ENCODE peak calls at places on chromosome 22, in ten cellular contexts. H is body of pancreas; D is naive thymus-derived CD4-positive, alpha-beta T cell; Q is mammary epithelial cell; T is AG04450; F is sigmoid colon; I is neural progenitor cell; S is MM.1S; W is bronchial epithelial cell; U is GM23248. Y is an unnamed sample. For H3K27me3, the result is how much of the 10 kb centered on the place peaks cover.

GRCh38 chr22:39643311-39644083 is 72.9 kb downstream of the CACNA1I start:
- DNase-seq in H (no peak), D (no peak), F (no peak), I (no peak), U (peak), Q (no peak), S (no peak), T (no peak), W (no peak), Y (no peak)

GRCh38 chr22:27992294-27993165 is 73.5 kb upstream of the PITPNB start:
- DNase-seq in F (peak), Q (no peak), I (no peak), T (no peak), D (no peak), H (peak), S (no peak), W (no peak), U (no peak), Y (peak)

GRCh38 chr22:20065896-20066616 is 14.0 kb upstream of the DGCR8 start:
- DNase-seq in U (no peak), D (no peak), F (no peak), I (no peak), Q (no peak), W (no peak), H (no peak), S (no peak), T (no peak), Y (no peak)

GRCh38 chr22:32811788-32812187 is 10.3 kb downstream of the TIMP3 start:
- DNase-seq in I (no peak), F (no peak), T (no peak), U (peak), Q (no peak), S (no peak), H (no peak), W (no peak), D (no peak), Y (no peak)

GRCh38 chr22:44019846-44020245 is 4.3 kb upstream of the PARVB start:
- DNase-seq in F (no peak), S (no peak), H (no peak), I (no peak), U (peak), T (no peak), W (no peak), Q (no peak), D (no peak), Y (no peak)

GRCh38 chr22:35313311-35314121 is 13.8 kb downstream of the TOM1 start:
- DNase-seq in Q (peak), W (peak), T (peak), S (no peak), U (peak), H (peak), F (peak), I (no peak), D (no peak), Y (no peak)

GRCh38 chr22:28882545-28882877 is 861 bp upstream of the ZNRF3 start:
- DNase-seq in Q (no peak), T (no peak), S (peak), H (no peak), U (peak), F (peak), W (no peak), I (no peak), D (no peak), Y (peak)

GRCh38 chr22:24424001-24424900 is 3.1 kb upstream of the ADORA2A start:
- DNase-seq in T (no peak), S (peak), F (no peak), I (peak), Q (no peak), W (no peak), U (peak), H (no peak), D (peak), Y (peak)

GRCh38 chr22:42885446-42885845 is 28.4 kb upstream of the ARFGAP3 start:
- DNase-seq in F (no peak), U (peak), D (no peak), I (no peak), W (no peak), Q (no peak), S (no peak), H (peak), T (no peak), Y (no peak)

GRCh38 chr22:44884968-44885805 is 124.6 kb downstream of the PHF21B start:
- DNase-seq in F (peak), S (no peak), T (no peak), Q (no peak), H (no peak), U (no peak), D (no peak), I (no peak), W (no peak), Y (peak)

GRCh38 chr22:44693756-44694155 is 8.2 kb upstream of the PRR5 start:
- DNase-seq in F (no peak), I (no peak), S (no peak), Q (no peak), T (no peak), H (no peak), D (no peak), W (no peak), U (no peak), Y (no peak)

GRCh38 chr22:43233529-43233928 is 46.6 kb upstream of the TTLL12 start:
- DNase-seq in T (no peak), H (no peak), S (no peak), I (no peak), U (no peak), F (no peak), D (no peak), W (no peak), Q (no peak), Y (no peak)

GRCh38 chr22:47071078-47071811 is 308.8 kb downstream of the TBC1D22A start:
- DNase-seq in T (no peak), D (no peak), I (no peak), W (no peak), F (no peak), U (no peak), H (peak), S (no peak), Q (no peak), Y (peak)

GRCh38 chr22:19103881-19104821 is 18.1 kb downstream of the DGCR2 start:
- DNase-seq in T (peak), D (no peak), F (peak), H (peak), Q (no peak), U (peak), S (no peak), W (peak), I (no peak), Y (no peak)

GRCh38 chr22:29218758-29219408 is 13.2 kb downstream of the EMID1 start:
- DNase-seq in W (no peak), D (no peak), U (no peak), S (no peak), Q (no peak), F (peak), I (no peak), H (no peak), T (no peak), Y (peak)

GRCh38 chr22:17980013-17980510 is 44.3 kb downstream of the MICAL3 start:
- DNase-seq in T (no peak), U (no peak), S (no peak), H (no peak), F (no peak), W (no peak), D (no peak), Q (no peak), I (no peak), Y (peak)

GRCh38 chr22:40203568-40203967 is 25.8 kb downstream of the TNRC6B start:
- DNase-seq in H (no peak), Q (no peak), W (no peak), D (peak), I (no peak), F (no peak), S (peak), U (peak), T (no peak), Y (no peak)

GRCh38 chr22:50739894-50740293 is 1.9 kb downstream of the ACR start:
- DNase-seq in D (no peak), I (no peak), H (no peak), U (no peak), S (no peak), Q (no peak), F (no peak), W (no peak), T (no peak), Y (no peak)

GRCh38 chr22:27101288-27101687 is 443.9 kb downstream of the MIAT start:
- DNase-seq in I (no peak), D (no peak), U (no peak), Q (no peak), W (no peak), T (no peak), S (no peak), H (no peak), F (no peak), Y (no peak)

GRCh38 chr22:25447067-25447688 is 117.3 kb upstream of the GRK3 start:
- DNase-seq in W (no peak), I (no peak), D (no peak), H (no peak), S (no peak), T (no peak), U (no peak), F (no peak), Q (no peak), Y (peak)

GRCh38 chr22:44689173-44689572 is 12.8 kb upstream of the PRR5 start:
- DNase-seq in U (no peak), Q (no peak), I (no peak), H (no peak), W (peak), S (no peak), F (no peak), T (no peak), D (no peak), Y (no peak)

GRCh38 chr22:26550498-26551033 is 38.3 kb upstream of the TFIP11 start:
- DNase-seq in F (no peak), I (peak), H (peak), T (peak), D (no peak), W (no peak), Q (no peak), U (peak), S (no peak), Y (no peak)

GRCh38 chr22:27719535-27720227 is 81.9 kb downstream of the MN1 start:
- DNase-seq in S (no peak), Q (peak), I (no peak), H (no peak), T (no peak), F (no peak), D (no peak), U (peak), W (peak), Y (peak)

GRCh38 chr22:18056802-18057474 is 20.9 kb upstream of the PEX26 start:
- DNase-seq in F (no peak), Q (peak), U (peak), I (no peak), H (peak), T (no peak), W (no peak), D (no peak), S (peak), Y (no peak)

GRCh38 chr22:35348026-35348590 is 32.8 kb upstream of the HMOX1 start:
- DNase-seq in F (no peak), Q (no peak), U (no peak), S (no peak), T (no peak), I (no peak), W (no peak), H (no peak), D (no peak), Y (no peak)

GRCh38 chr22:48546653-48547424 is 1280.8 kb downstream of the BRD1 start:
- DNase-seq in D (no peak), W (no peak), Q (no peak), S (no peak), I (no peak), U (no peak), F (no peak), H (no peak), T (no peak), Y (no peak)

GRCh38 chr22:28021116-28021997 is 102.3 kb upstream of the PITPNB start:
- DNase-seq in U (no peak), Q (no peak), T (no peak), F (peak), I (no peak), S (no peak), H (no peak), D (no peak), W (no peak), Y (peak)

GRCh38 chr22:29343313-29343805 is 27.9 kb upstream of the RASL10A start:
- DNase-seq in S (no peak), W (peak), I (peak), D (no peak), T (no peak), Q (no peak), F (peak), U (peak), H (peak), Y (peak)

GRCh38 chr22:35863432-35863831 is 145.8 kb downstream of the APOL5 start:
- DNase-seq in Q (no peak), F (no peak), S (no peak), T (no peak), W (no peak), U (no peak), D (no peak), I (no peak), H (no peak), Y (no peak)

GRCh38 chr22:45124176-45124857 is 39.4 kb upstream of the NUP50 start:
- DNase-seq in F (no peak), W (no peak), S (no peak), I (peak), Q (no peak), D (no peak), H (no peak), U (no peak), T (no peak), Y (peak)

GRCh38 chr22:18091916-18092526 is 14.2 kb downstream of the PEX26 start:
- DNase-seq in I (no peak), Q (peak), H (peak), W (no peak), S (peak), T (no peak), U (peak), D (no peak), F (peak), Y (no peak)

GRCh38 chr22:24389680-24390079 is 37.7 kb upstream of the ADORA2A start:
- DNase-seq in I (no peak), Q (no peak), T (no peak), W (peak), H (no peak), D (no peak), S (no peak), F (no peak), U (no peak), Y (no peak)

GRCh38 chr22:29641052-29641780 is 37.8 kb downstream of the NF2 start:
- DNase-seq in W (no peak), F (peak), D (no peak), T (no peak), U (peak), Q (no peak), I (no peak), H (no peak), S (peak), Y (no peak)

GRCh38 chr22:31139866-31140716 is at the start of gene PLA2G3:
- DNase-seq in I (peak), T (no peak), D (no peak), S (no peak), H (no peak), U (peak), F (no peak), W (peak), Q (no peak), Y (peak)

GRCh38 chr22:34015642-34016041 is 95.4 kb upstream of the LARGE1 start:
- DNase-seq in D (no peak), Q (no peak), T (no peak), S (no peak), I (no peak), W (no peak), F (no peak), H (no peak), U (no peak), Y (no peak)

DNA sequence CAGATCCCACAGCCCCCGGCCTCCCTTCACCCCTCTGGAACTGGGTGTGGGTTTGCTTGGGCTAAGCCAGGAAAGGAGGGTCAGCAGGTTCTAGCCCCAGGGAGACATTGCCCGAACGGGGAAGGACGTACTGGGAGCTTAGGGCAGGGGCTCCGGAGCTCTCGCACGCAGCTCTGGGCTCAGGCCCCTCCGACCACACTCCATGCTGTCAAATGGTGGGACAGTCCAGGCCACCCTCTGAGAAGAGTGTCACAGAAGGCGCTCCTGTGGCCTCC is 13.3 kb upstream of the TEF start:
- DNase-seq in S (no peak), F (no peak), W (no peak), Q (no peak), T (no peak), H (no peak), D (no peak), I (no peak), U (no peak), Y (no peak)
- H3K4me3 ChIP-seq in S (no peak), F (peak), W (no peak), Q (no peak), T (peak), H (peak), D (no peak), I (no peak), U (no peak), Y (no peak)

GRCh38 chr22:49727191-49727880 is 100.3 kb downstream of the BRD1 start:
- DNase-seq in U (no peak), W (no peak), S (no peak), F (no peak), D (no peak), T (no peak), Q (no peak), H (no peak), I (no peak), Y (peak)

GRCh38 chr22:49725516-49725915 is 102.2 kb downstream of the BRD1 start:
- DNase-seq in W (no peak), F (no peak), T (no peak), H (no peak), S (no peak), U (no peak), I (no peak), D (no peak), Q (no peak), Y (no peak)

GRCh38 chr22:49726022-49726681 is 101.5 kb downstream of the BRD1 start:
- DNase-seq in T (no peak), F (no peak), W (no peak), I (no peak), S (no peak), Q (no peak), U (no peak), H (no peak), D (no peak), Y (peak)

GRCh38 chr22:49727881-49728563 is 99.7 kb downstream of the BRD1 start:
- DNase-seq in Q (no peak), W (no peak), S (no peak), F (no peak), U (no peak), T (no peak), D (no peak), I (no peak), H (no peak), Y (peak)

GRCh38 chr22:49726701-49727101 is 101.0 kb downstream of the BRD1 start:
- DNase-seq in D (no peak), Q (no peak), I (no peak), U (no peak), W (no peak), F (no peak), H (no peak), S (no peak), T (no peak), Y (peak)
- H3K27me3 ChIP-seq in D (under half), Q (under half), I (half or more), U (under half), W (under half), F (under half), H (under half), S (half or more), T (under half), Y (under half)

DNA sequence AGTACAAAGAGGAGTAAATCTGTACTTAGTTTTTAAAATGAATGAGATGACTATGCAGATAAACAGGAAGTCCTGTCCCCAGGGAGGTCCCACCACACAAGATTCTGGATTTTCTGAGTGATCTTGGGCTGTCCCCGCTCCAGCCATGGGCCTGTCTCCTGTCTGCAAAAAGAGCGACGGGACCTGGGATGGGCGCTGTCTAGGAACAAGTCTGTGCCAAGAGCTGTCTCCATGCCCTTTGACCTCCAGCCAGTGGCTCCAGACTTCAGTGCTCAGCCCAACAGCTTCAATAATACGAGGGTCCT is 6.0 kb downstream of the CSNK1E start:
- DNase-seq in D (no peak), T (no peak), W (no peak), U (peak), Q (no peak), F (no peak), S (peak), H (no peak), I (no peak), Y (no peak)
- H3K4me3 ChIP-seq in D (no peak), T (no peak), W (no peak), U (no peak), Q (no peak), F (no peak), S (peak), H (no peak), I (no peak), Y (no peak)

DNA sequence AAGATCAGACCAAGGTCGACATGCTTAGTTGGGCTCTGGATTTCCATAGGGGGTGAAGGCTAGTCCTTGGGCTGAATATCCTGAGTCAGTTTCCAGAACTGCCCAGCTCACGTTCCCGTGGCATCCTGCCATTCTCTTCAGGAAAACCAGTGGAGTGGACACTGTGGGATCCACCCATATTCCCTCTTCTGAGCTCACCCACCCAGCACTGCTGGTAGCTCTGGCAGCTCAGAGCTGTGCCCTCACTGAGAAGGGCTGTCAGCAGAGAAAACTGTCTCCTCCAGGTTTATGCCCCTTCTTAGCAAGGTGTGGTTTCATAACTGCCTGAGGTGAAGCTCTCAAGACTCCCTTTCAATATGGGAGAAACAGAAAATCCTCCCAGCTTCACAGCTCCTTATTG is 111.7 kb downstream of the GGTLC2 start:
- DNase-seq in I (no peak), F (no peak), H (no peak), W (no peak), Q (no peak), S (peak), D (no peak), U (no peak), T (no peak), Y (no peak)
- H3K27me3 ChIP-seq in I (half or more), F (under half), H (under half), W (under half), Q (under half), S (under half), D (under half), U (under half), T (under half), Y (under half)

DNA sequence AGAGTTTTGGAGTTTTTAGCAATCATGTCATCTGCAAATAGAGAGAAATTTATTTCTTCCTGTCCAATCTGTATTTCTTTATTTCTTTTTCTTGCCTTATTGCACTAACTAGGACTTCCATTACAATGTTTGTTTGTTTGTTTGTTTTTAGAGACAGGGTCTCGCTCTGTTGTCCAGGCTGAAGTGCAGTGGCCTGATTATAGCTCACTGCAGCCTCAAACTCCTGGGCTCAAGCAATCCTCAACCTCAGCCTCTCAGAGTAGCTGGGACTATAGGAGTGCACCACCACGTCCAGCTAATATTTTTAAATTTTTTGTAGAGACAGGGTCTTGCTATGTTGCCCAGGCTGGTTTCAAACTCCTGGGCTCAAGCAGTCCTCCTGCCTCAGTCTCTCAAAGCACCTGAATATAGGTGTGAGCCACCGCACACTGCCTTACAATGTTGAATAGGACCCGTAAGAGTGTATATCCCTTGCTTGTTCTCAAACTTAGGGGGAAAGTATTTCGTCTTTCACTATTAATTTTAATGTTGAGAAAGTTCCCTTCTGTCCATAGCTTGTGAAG is 29.6 kb upstream of the MAPK1 start:
- DNase-seq in W (no peak), Q (no peak), U (no peak), D (no peak), F (no peak), S (no peak), T (no peak), H (no peak), I (no peak), Y (no peak)
- H3K4me3 ChIP-seq in W (no peak), Q (no peak), U (no peak), D (no peak), F (no peak), S (no peak), T (no peak), H (no peak), I (no peak), Y (no peak)